ENCODE peak calls at places on chromosomes 4 and X, in five cellular contexts. X is tibial nerve, M is uterus, D is prostate gland, A is breast epithelium. C is an unnamed sample.

GRCh38 chr4:41644288-41644914 is 104.1 kb downstream of the PHOX2B start:
- DNase-seq in D (peak), M (no peak), A (no peak), X (peak), C (peak)

GRCh38 chrX:15127010-15127409 is 142.9 kb downstream of the ASB9 start:
- DNase-seq in D (no peak), A (no peak), M (no peak), X (no peak), C (no peak)

GRCh38 chr4:37924946-37925345 is 34.1 kb downstream of the TBC1D1 start:
- DNase-seq in A (no peak), X (no peak), D (no peak), M (no peak), C (no peak)

GRCh38 chr4:88690355-88690754 is 7.3 kb downstream of the NAP1L5 start:
- DNase-seq in M (no peak), D (no peak), X (no peak), A (no peak), C (no peak)

GRCh38 chr4:647481-647880 is 22.1 kb downstream of the PDE6B start:
- DNase-seq in M (no peak), A (no peak), D (no peak), X (no peak), C (no peak)

GRCh38 chr4:22653752-22654151 is 39.0 kb upstream of the GBA3 start:
- DNase-seq in A (no peak), D (no peak), M (no peak), X (no peak), C (no peak)

GRCh38 chrX:134622056-134622812 is 36.0 kb downstream of the PLAC1 start:
- DNase-seq in X (no peak), A (no peak), M (no peak), D (no peak), C (no peak)

GRCh38 chr4:102452854-102453253 is 48.3 kb upstream of the NFKB1 start:
- DNase-seq in X (no peak), M (no peak), A (no peak), D (no peak), C (no peak)

GRCh38 chr4:149441338-149441737 is 374.3 kb downstream of the IQCM start:
- DNase-seq in A (no peak), D (no peak), X (no peak), M (no peak), C (no peak)

GRCh38 chrX:83495882-83496281 is 12.2 kb upstream of the POU3F4 start:
- DNase-seq in D (no peak), A (no peak), X (no peak), M (no peak), C (no peak)

GRCh38 chr4:75718529-75718928 is 5.8 kb upstream of the USO1 start:
- DNase-seq in D (no peak), X (no peak), A (no peak), M (no peak), C (no peak)

GRCh38 chr4:89419121-89419695 is 111.6 kb upstream of the GPRIN3 start:
- DNase-seq in A (no peak), X (no peak), D (no peak), M (no peak), C (no peak)

GRCh38 chr4:6474053-6474568 is 1.7 kb upstream of the PPP2R2C start:
- DNase-seq in M (no peak), A (no peak), D (no peak), X (no peak), C (peak)

GRCh38 chr4:108849611-108850406 is 87.0 kb upstream of the ETNPPL start:
- DNase-seq in X (no peak), D (peak), A (no peak), M (no peak), C (no peak)

GRCh38 chrX:53230116-53230515 is 5.1 kb upstream of the KDM5C start:
- DNase-seq in M (no peak), X (no peak), D (no peak), A (no peak), C (no peak)

GRCh38 chrX:114508836-114509235 is 75.0 kb upstream of the HTR2C start:
- DNase-seq in M (no peak), X (no peak), A (no peak), D (no peak), C (no peak)

GRCh38 chr4:40238700-40239548 is 42.1 kb downstream of the RHOH start:
- DNase-seq in M (no peak), X (no peak), D (no peak), A (no peak), C (no peak)

GRCh38 chr4:109560687-109561452 is 824 bp downstream of the MCUB start:
- DNase-seq in X (peak), D (peak), M (peak), A (peak), C (peak)

GRCh38 chr4:82905205-82905604 is 4.7 kb downstream of the THAP9 start:
- DNase-seq in X (no peak), A (no peak), D (no peak), M (no peak), C (no peak)

GRCh38 chrX:119410027-119410819 is 11.1 kb downstream of the SLC25A43 start:
- DNase-seq in M (peak), D (no peak), A (peak), X (peak), C (peak)

GRCh38 chr4:153211986-153212720 is 7.9 kb downstream of the TRIM2 start:
- DNase-seq in M (no peak), X (no peak), D (no peak), A (no peak), C (no peak)

GRCh38 chr4:152536545-152537182 is 772 bp upstream of the FBXW7 start:
- DNase-seq in X (peak), D (no peak), A (no peak), M (peak), C (no peak)

GRCh38 chrX:74446876-74447275 is 25.6 kb downstream of the SLC16A2 start:
- DNase-seq in X (no peak), M (no peak), D (no peak), A (no peak), C (no peak)

GRCh38 chr4:40626183-40626990 is 3.3 kb downstream of the RBM47 start:
- DNase-seq in A (no peak), D (peak), X (no peak), M (no peak), C (no peak)

GRCh38 chr4:188023682-188024081 is 28.1 kb downstream of the ZFP42 start:
- DNase-seq in M (no peak), D (no peak), A (no peak), X (no peak), C (no peak)

GRCh38 chr4:7844247-7844991 is 95.2 kb downstream of the AFAP1 start:
- DNase-seq in A (no peak), X (peak), M (peak), D (peak), C (peak)

GRCh38 chr4:7841071-7841470 is 98.6 kb downstream of the AFAP1 start:
- DNase-seq in M (no peak), D (no peak), X (no peak), A (no peak), C (no peak)

GRCh38 chr4:7845493-7846124 is 94.1 kb downstream of the AFAP1 start:
- DNase-seq in M (no peak), D (no peak), X (no peak), A (no peak), C (no peak)

GRCh38 chr4:7842384-7843279 is 97.0 kb downstream of the AFAP1 start:
- DNase-seq in A (peak), M (peak), D (no peak), X (peak), C (peak)

GRCh38 chr4:7843831-7844230 is 95.8 kb downstream of the AFAP1 start:
- DNase-seq in A (no peak), M (no peak), X (no peak), D (no peak), C (no peak)
- TF ChIP-seq POLR2A in A (no peak), M (no peak), X (no peak), D (no peak), C (no peak)

GRCh38 chrX:153685751-153686676 is 1.7 kb upstream of the SLC6A8 start:
- DNase-seq in X (no peak), M (peak), A (no peak), D (no peak), C (no peak)

GRCh38 chrX:153688900-153689590 is 1.3 kb downstream of the SLC6A8 start:
- DNase-seq in D (peak), X (no peak), M (no peak), A (peak), C (no peak)

GRCh38 chrX:153688534-153688899 is 791 bp downstream of the SLC6A8 start:
- DNase-seq in D (no peak), A (no peak), M (no peak), X (no peak), C (no peak)

GRCh38 chrX:153688071-153688470 is 345 bp downstream of the SLC6A8 start:
- DNase-seq in A (no peak), M (no peak), X (no peak), D (no peak), C (no peak)

DNA sequence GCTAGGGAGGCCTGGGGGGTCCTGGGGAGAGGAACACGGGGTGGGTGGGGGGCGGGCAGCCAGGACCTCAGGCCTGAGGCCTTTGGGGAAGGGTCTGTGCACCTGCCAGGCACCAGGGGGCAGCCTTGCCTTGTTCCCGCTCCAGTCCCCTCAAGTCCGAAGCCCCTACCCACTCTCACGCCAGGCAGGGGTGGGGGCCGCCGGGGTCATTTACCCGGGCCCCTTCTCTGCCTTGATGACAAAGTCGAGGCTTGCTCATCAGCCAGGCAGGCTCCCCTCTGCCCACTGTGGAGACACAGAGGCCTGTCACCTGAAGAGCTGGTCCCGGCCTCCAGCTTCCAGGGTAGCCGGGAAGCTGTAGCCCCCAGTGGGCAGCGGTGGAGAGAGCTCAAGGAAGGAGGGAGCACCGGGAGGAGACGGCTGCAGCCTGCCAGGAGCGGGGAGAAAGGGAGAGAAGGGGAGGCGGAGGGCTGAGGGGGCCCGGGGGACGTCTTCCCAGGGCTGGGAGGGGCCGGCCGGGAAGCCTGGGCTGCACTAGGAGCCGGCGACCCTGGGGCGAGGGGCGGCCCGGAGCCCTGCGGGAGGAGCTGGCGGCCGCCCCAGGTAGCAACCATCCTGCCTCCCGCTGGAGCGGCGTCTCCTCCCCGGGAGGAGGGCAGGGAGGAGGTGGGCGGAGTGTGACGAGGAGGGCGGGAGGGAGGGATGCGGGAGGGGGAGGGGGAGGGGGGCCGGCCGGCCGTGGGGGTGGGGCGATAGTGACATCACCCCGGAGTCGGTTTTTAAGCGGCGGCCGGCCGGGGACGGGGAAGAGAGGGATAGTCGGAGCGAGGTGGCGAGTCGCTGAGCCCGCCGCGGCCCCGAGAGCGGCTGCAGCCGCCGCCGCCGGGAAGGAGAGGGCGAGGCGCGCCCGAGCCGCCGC is at the start of gene SLC6A8:
- DNase-seq in M (peak), D (peak), A (peak), X (peak), C (peak)
- H3K4me3 ChIP-seq in M (peak), D (peak), A (peak), X (peak), C (peak)

GRCh38 chr4:172740434-172740833 is 428.2 kb upstream of the GALNT7 start:
- DNase-seq in D (no peak), A (no peak), X (no peak), M (no peak), C (no peak)
- TF ChIP-seq CTCF in D (no peak), A (no peak), X (no peak), M (no peak), C (no peak)

GRCh38 chr4:168496834-168497233 is at the start of gene PALLD:
- DNase-seq in M (no peak), A (no peak), X (no peak), D (no peak), C (no peak)
- TF ChIP-seq POLR2A in M (no peak), A (no peak), X (no peak), D (no peak), C (no peak)

GRCh38 chrX:6695717-6696116 is 160.8 kb upstream of the VCX3A start:
- DNase-seq in A (no peak), X (no peak), M (no peak), D (no peak), C (no peak)
- H3K4me3 ChIP-seq in A (no peak), X (no peak), M (no peak), D (no peak), C (no peak)

GRCh38 chrX:110402091-110402854 is 43.6 kb downstream of the RTL9 start:
- DNase-seq in D (no peak), A (peak), X (peak), M (peak), C (peak)

GRCh38 chrX:110403436-110403835 is 44.8 kb downstream of the RTL9 start:
- DNase-seq in A (no peak), X (no peak), M (no peak), D (no peak), C (no peak)

GRCh38 chrX:110402855-110403230 is 44.2 kb downstream of the RTL9 start:
- DNase-seq in X (no peak), M (no peak), D (no peak), A (no peak), C (no peak)

GRCh38 chrX:110399497-110399896 is 40.8 kb downstream of the RTL9 start:
- DNase-seq in X (no peak), M (no peak), D (no peak), A (no peak), C (no peak)

GRCh38 chrX:110401142-110401541 is 42.5 kb downstream of the RTL9 start:
- DNase-seq in A (no peak), M (no peak), D (no peak), X (no peak), C (no peak)
- TF ChIP-seq CTCF in A (no peak), M (no peak), D (no peak), X (no peak), C (no peak)